ENCODE peak calls at places on chromosomes 16 and 17, in five cellular contexts. F is brain microvascular endothelial cell, Z is iPS DF 6.9, T is psoas muscle, W is fibroblast of lung. X is an unnamed sample.

GRCh38 chr17:28467456-28468025 is 5.9 kb upstream of the SLC13A2 start:
- DNase-seq in F (peak; percentile 61), Z (no peak), T (no peak), W (peak; percentile 88), X (no peak)

GRCh38 chr17:80024206-80024972 is 11.3 kb downstream of the TBC1D16 start:
- DNase-seq in F (no peak), Z (no peak), T (no peak), W (no peak), X (no peak)

GRCh38 chr17:81516439-81516838 is 3.8 kb upstream of the ACTG1 start:
- DNase-seq in F (no peak), Z (no peak), T (peak; percentile 22), W (no peak), X (no peak)

GRCh38 chr16:82192665-82193064 is 22.6 kb upstream of the MPHOSPH6 start:
- DNase-seq in F (peak; percentile 57), Z (no peak), T (no peak), W (peak; percentile 38), X (no peak)

GRCh38 chr17:68613739-68614298 is 12.7 kb upstream of the FAM20A start:
- DNase-seq in F (peak; percentile 16), Z (peak; percentile 84), T (peak; percentile 13), W (no peak), X (no peak)

GRCh38 chr16:66585477-66586239 is 6.4 kb downstream of the CMTM2 start:
- DNase-seq in F (no peak), Z (no peak), T (no peak), W (no peak), X (no peak)

GRCh38 chr17:40139566-40140058 is 725 bp upstream of the CASC3 start:
- DNase-seq in F (no peak), Z (no peak), T (no peak), W (no peak), X (no peak)

GRCh38 chr17:55601874-55602364 is 90.7 kb upstream of the SMIM36 start:
- DNase-seq in F (peak; percentile 60), Z (peak; percentile 64), T (no peak), W (no peak), X (no peak)

GRCh38 chr16:68642436-68643064 is 2.6 kb upstream of the CDH3 start:
- DNase-seq in F (peak; percentile 19), Z (no peak), T (no peak), W (peak; percentile 64), X (no peak)

GRCh38 chr16:83441523-83441922 is 366.3 kb upstream of the HSBP1 start:
- DNase-seq in F (peak; percentile 14), Z (no peak), T (no peak), W (peak; percentile 14), X (no peak)

GRCh38 chr16:29915590-29916247 is 10.3 kb downstream of the KCTD13 start:
- DNase-seq in F (peak; percentile 51), Z (no peak), T (no peak), W (peak; percentile 77), X (no peak)

DNA sequence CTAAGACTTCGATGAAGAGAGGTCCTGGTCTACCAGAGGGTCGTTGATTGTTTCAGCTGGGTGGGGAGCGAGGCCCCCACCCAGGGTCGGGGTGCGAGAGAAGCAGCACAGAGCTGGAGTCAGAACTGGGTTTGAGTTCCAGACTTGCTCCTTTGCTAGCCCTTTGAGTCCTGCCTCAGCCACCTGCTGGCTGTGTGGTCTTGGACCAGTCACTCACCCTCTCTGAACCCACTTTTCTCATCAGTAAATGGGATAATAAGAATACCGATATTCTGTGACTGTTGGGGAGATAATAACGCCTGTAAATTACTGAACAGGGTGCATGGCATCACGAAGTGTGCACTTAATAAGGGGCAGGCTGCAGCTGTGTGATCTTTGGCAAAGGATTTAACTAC is 427 bp upstream of the MMP28 start:
- DNase-seq in F (no peak), Z (no peak), T (no peak), W (no peak), X (no peak)
- H3K27me3 ChIP-seq in F (peaks cover 16% of the 10 kb centered on the region), Z (peaks cover 27% of the 10 kb centered on the region), T (peaks cover 48% of the 10 kb centered on the region), W (peaks cover 69% of the 10 kb centered on the region), X (peaks cover 32% of the 10 kb centered on the region)

GRCh38 chr16:86502856-86503748 is 7.2 kb upstream of the FOXF1 start:
- DNase-seq in F (no peak), Z (no peak), T (no peak), W (no peak), X (no peak)
- H3K27me3 ChIP-seq in F (peaks cover 97% of the 10 kb centered on the region), Z (peaks cover 97% of the 10 kb centered on the region), T (peaks cover 98% of the 10 kb centered on the region), W (no peaks in the 10 kb centered on the region), X (peaks cover 97% of the 10 kb centered on the region)

GRCh38 chr17:48639136-48639535 is 13.0 kb upstream of the HOXB9 start:
- DNase-seq in F (no peak), Z (no peak), T (no peak), W (no peak), X (no peak)

GRCh38 chr17:48636177-48637018 is 10.2 kb upstream of the HOXB9 start:
- DNase-seq in F (no peak), Z (peak; percentile 93), T (peak; percentile 72), W (peak; percentile 41), X (peak; percentile 80)

GRCh38 chr17:48639982-48640857 is 14.1 kb upstream of the HOXB9 start:
- DNase-seq in F (no peak), Z (no peak), T (no peak), W (no peak), X (no peak)

GRCh38 chr17:48634446-48635208 is 8.5 kb upstream of the HOXB9 start:
- DNase-seq in F (no peak), Z (no peak), T (no peak), W (no peak), X (no peak)

DNA sequence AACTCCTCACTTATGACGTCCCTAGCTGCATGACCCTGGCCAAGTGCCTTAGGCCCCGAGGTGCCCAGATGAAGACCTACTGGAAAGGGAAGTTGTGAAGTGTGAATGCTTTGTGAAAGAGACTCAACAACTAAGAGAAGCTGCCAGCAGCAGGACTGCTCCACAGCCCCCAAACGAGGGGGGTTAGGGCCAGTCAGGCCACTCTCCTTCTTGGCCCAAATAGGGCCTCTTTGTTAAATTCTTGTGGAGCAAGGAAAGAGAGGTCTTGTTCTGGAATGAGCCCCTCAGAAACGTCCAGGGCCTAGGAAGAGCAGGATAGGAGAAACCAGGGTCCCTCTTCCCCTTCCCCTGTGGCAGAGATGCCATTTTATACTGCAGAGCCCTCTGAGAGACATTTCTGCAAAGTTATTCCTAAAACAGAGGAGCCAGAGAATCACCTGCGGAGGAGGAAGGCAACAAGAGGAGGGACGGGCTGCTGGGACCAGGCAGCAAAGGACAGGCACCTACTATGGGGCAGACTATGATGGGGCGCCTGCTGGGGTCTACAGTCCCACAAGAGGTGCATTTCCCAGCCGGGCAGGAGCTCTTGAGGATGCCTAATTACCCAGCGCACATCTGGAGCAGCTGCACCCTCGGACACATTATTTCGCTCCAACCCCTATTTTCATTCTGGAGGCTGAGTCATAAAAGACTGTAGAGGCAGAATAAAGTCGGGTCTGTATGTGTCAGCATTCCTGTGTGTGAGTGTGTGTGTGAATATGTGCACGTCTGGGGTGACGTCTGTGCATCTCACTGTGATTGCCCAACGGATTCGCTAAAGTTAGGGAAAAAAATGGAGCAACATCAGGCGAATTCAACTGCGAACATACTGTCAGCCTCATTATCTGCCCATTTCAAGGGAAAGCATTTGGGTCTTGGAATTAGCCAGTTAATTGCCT is 11.4 kb upstream of the HOXB9 start:
- DNase-seq in F (no peak), Z (no peak), T (no peak), W (peak; percentile 68), X (peak; percentile 85)
- H3K27me3 ChIP-seq in F (peaks cover 99% of the 10 kb centered on the region), Z (peaks cover 96% of the 10 kb centered on the region), T (peaks cover 100% of the 10 kb centered on the region), W (peaks cover 94% of the 10 kb centered on the region), X (no peaks in the 10 kb centered on the region)

GRCh38 chr16:50970221-50970620 is 180.8 kb downstream of the SALL1 start:
- DNase-seq in F (no peak), Z (no peak), T (no peak), W (no peak), X (no peak)
- H3K27me3 ChIP-seq in F (no peaks in the 10 kb centered on the region), Z (no peaks in the 10 kb centered on the region), T (no peaks in the 10 kb centered on the region), W (no peaks in the 10 kb centered on the region), X (peaks cover 2% of the 10 kb centered on the region)

GRCh38 chr17:49130891-49131290 is 1.7 kb upstream of the B4GALNT2 start:
- DNase-seq in F (no peak), Z (no peak), T (no peak), W (peak; percentile 20), X (no peak)
- H3K27me3 ChIP-seq in F (no peaks in the 10 kb centered on the region), Z (peaks cover 25% of the 10 kb centered on the region), T (peaks cover 79% of the 10 kb centered on the region), W (peaks cover 19% of the 10 kb centered on the region), X (peaks cover 14% of the 10 kb centered on the region)

DNA sequence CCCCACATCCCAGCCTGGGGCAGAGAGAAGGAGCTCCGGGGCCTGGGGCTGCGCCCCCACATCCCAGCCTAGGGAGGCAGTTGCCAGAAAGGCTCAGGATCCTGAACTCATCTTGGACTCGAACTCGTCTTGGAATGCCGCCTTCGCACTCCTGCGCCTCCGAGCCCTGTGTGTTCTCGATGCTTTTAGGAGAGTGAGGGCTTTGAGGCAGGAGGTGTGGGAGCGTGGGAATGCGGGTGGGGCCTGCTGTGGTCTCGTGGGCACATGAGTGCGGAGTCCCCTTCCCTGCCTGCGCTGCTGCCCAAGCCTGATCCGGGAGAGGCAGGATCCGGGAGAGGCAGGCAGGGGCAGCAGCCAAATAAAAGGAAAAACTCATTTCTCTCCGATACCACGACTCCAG is 1.2 kb downstream of the BHLHA9 start:
- DNase-seq in F (no peak), Z (no peak), T (no peak), W (no peak), X (no peak)
- H3K27me3 ChIP-seq in F (peaks cover 30% of the 10 kb centered on the region), Z (no peaks in the 10 kb centered on the region), T (peaks cover 40% of the 10 kb centered on the region), W (peaks cover 12% of the 10 kb centered on the region), X (peaks cover 38% of the 10 kb centered on the region)

GRCh38 chr17:9009096-9009495 is 12.2 kb upstream of the NTN1 start:
- DNase-seq in F (no peak), Z (no peak), T (no peak), W (no peak), X (no peak)

GRCh38 chr17:9006175-9006767 is 15.0 kb upstream of the NTN1 start:
- DNase-seq in F (no peak), Z (no peak), T (no peak), W (no peak), X (no peak)

GRCh38 chr17:9009737-9010136 is 11.6 kb upstream of the NTN1 start:
- DNase-seq in F (no peak), Z (no peak), T (no peak), W (no peak), X (no peak)

GRCh38 chr17:9007052-9007714 is 14.1 kb upstream of the NTN1 start:
- DNase-seq in F (no peak), Z (no peak), T (no peak), W (no peak), X (no peak)

GRCh38 chr17:9011001-9011400 is 10.3 kb upstream of the NTN1 start:
- DNase-seq in F (no peak), Z (no peak), T (no peak), W (no peak), X (no peak)
- H3K27me3 ChIP-seq in F (peaks cover 5% of the 10 kb centered on the region), Z (peaks cover 10% of the 10 kb centered on the region), T (peaks cover 23% of the 10 kb centered on the region), W (no peaks in the 10 kb centered on the region), X (peaks cover 3% of the 10 kb centered on the region)

GRCh38 chr17:49973271-49973615 is 4.3 kb downstream of the DLX4 start:
- DNase-seq in F (no peak), Z (no peak), T (no peak), W (no peak), X (no peak)

GRCh38 chr17:49970498-49970897 is 1.5 kb downstream of the DLX4 start:
- DNase-seq in F (no peak), Z (no peak), T (no peak), W (no peak), X (no peak)

GRCh38 chr17:49971199-49971847 is 2.3 kb downstream of the DLX4 start:
- DNase-seq in F (no peak), Z (no peak), T (no peak), W (no peak), X (no peak)

GRCh38 chr17:49971848-49972485 is 3.0 kb downstream of the DLX4 start:
- DNase-seq in F (no peak), Z (no peak), T (no peak), W (no peak), X (no peak)

GRCh38 chr17:49972486-49973270 is 3.7 kb downstream of the DLX4 start:
- DNase-seq in F (no peak), Z (no peak), T (no peak), W (no peak), X (no peak)
- H3K27me3 ChIP-seq in F (peaks cover 93% of the 10 kb centered on the region), Z (peaks cover 68% of the 10 kb centered on the region), T (peaks cover 93% of the 10 kb centered on the region), W (peaks cover 72% of the 10 kb centered on the region), X (peaks cover 94% of the 10 kb centered on the region)

X was measured in kidney epithelial cell.